ENCODE peak calls at places on chromosomes 1 and 21, in five cellular contexts. A is tibial nerve, T is GM13977, G is kidney, H is brain microvascular endothelial cell. L is an unnamed sample.
A peak's percentile ranks its signal among the peaks of the same experiment; 100 is the strongest.

GRCh38 chr1:204623365-204623893 is 62.1 kb downstream of the LRRN2 start:
- DNase-seq in H (peak; percentile 43), A (no peak), T (no peak), G (peak; percentile 95), L (no peak)

GRCh38 chr1:12326986-12327385 is 97.2 kb downstream of the VPS13D start:
- DNase-seq in T (no peak), H (no peak), G (no peak), A (no peak), L (no peak)

GRCh38 chr1:30761312-30762151 is 4.0 kb upstream of the LAPTM5 start:
- DNase-seq in G (peak; percentile 51), A (no peak), T (no peak), H (no peak), L (no peak)

GRCh38 chr1:229812693-229813092 is 186.6 kb downstream of the URB2 start:
- DNase-seq in H (no peak), G (no peak), T (no peak), A (no peak), L (no peak)

GRCh38 chr21:41894922-41895557 is 15.9 kb upstream of the PRDM15 start:
- DNase-seq in H (peak; percentile 93), A (no peak), T (no peak), G (no peak), L (no peak)

GRCh38 chr1:65141394-65141793 is 6.6 kb upstream of the AK4 start:
- DNase-seq in H (peak; percentile 34), T (no peak), G (no peak), A (no peak), L (no peak)

GRCh38 chr1:206556748-206557635 is 49.7 kb downstream of the RASSF5 start:
- DNase-seq in G (peak; percentile 94), A (peak; percentile 59), H (peak; percentile 9), T (peak; percentile 70), L (peak; percentile 80)

GRCh38 chr1:179252606-179253005 is 23.1 kb upstream of the ABL2 start:
- DNase-seq in T (no peak), A (no peak), G (no peak), H (no peak), L (no peak)

GRCh38 chr1:212670301-212670700 is 29.3 kb downstream of the BATF3 start:
- DNase-seq in T (no peak), A (no peak), G (no peak), H (no peak), L (no peak)

GRCh38 chr1:151606384-151606783 is 5.5 kb upstream of the SNX27 start:
- DNase-seq in H (no peak), T (no peak), G (no peak), A (no peak), L (no peak)

GRCh38 chr1:117000142-117000541 is 1.4 kb upstream of the CD101 start:
- DNase-seq in H (no peak), A (no peak), T (no peak), G (no peak), L (no peak)

GRCh38 chr1:218380125-218380977 is 35.2 kb downstream of the TGFB2 start:
- DNase-seq in T (no peak), H (peak; percentile 57), A (no peak), G (no peak), L (no peak)

GRCh38 chr1:63169057-63169456 is 153.3 kb upstream of the FOXD3 start:
- DNase-seq in T (no peak), G (no peak), A (no peak), H (no peak), L (no peak)

DNA sequence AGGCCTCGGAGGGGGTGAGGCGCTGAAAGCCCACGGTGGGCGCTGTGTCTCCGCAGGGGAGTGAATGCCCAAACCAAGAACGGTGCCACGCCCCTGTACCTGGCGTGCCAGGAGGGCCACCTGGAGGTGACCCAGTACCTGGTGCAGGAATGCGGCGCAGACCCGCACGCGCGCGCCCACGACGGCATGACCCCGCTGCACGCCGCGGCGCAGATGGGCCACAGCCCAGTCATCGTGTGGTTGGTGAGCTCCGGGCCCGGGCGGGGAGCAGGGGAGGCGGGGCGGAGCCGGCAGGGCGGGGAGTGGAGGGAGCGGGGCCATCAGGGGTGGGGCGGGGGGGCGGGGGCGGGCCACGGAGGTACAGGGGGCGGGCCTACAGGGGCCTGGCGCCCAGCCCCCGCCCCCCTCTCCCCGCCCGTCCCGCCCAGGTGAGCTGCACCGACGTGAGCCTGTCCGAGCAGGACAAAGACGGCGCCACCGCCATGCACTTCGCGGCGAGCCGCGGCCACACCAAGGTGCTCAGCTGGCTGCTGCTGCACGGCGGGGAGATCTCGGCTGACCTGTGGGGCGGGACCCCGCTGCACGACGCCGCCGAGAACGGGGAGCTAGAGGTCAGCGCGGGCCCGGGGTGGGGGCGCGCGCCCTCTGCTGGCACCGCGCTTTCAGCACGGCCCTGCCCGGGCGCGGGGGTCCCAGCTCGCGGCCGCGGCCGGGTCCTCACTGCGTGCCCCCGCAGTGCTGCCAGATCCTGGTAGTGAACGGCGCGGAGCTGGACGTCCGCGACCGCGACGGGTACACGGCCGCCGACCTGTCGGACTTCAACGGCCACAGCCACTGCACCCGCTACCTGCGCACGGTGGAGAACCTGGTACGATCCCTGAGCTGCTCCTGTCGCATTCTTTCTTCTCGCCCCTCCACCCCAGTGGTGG is 15.9 kb downstream of the ESPN start:
- DNase-seq in G (peak; percentile 93), A (no peak), H (no peak), T (peak; percentile 82), L (peak; percentile 73)
- TF ChIP-seq CTCF in G (peak; percentile 4), A (no peak), H (no peak), T (peak; percentile 31), L (peak; percentile 11)

DNA sequence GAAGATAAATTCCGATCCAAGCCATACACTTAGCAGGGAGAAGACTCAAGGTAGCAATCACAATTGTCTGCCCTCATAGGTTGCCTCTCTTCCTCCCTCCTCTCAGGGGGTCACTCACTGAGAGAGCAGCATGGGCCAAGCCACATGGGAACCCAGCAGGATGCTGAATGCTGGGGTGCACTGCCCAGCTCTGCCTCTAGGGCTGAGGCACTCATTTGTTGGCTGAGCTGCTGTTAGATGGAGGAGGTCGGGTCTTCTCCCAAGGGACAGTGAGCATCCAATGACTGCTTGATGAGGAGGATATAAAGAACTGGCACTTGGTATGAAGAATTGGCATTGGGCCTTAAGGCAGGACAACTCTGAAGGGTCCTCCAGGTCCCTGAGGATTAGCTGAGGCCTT is 418.8 kb downstream of the SIPA1L2 start:
- DNase-seq in T (no peak), H (no peak), A (no peak), G (no peak), L (no peak)
- TF ChIP-seq CTCF in T (peak; percentile 25), H (peak; percentile 59), A (no peak), G (no peak), L (no peak)

DNA sequence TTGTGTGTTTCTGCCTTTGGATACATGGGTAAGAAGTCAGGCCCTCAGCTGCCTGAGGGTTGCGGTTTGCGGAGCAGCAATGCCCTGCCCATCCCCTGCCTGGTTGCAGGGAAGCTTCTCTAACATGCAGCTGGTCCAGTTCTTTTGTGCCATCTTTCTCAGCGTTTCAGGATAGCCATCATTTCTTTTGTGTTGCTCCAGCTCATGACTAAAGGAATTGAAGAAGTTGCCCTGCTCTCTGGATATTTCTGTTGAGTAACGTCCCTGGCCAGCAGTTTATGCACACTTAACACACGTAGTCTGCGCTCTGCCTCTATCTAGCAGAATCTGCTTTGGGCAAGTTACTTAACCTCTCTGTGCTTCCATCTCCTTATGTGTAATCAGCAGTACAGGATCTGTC is 62.1 kb downstream of the DOP1B start:
- DNase-seq in T (no peak), G (peak; percentile 26), H (no peak), A (no peak), L (no peak)
- TF ChIP-seq CTCF in T (no peak), G (no peak), H (no peak), A (no peak), L (no peak)

GRCh38 chr1:38097256-38097655 is 50.7 kb upstream of the POU3F1 start:
- DNase-seq in A (no peak), H (no peak), T (no peak), G (no peak), L (no peak)
- TF ChIP-seq CTCF in A (no peak), H (no peak), T (no peak), G (no peak), L (no peak)

DNA sequence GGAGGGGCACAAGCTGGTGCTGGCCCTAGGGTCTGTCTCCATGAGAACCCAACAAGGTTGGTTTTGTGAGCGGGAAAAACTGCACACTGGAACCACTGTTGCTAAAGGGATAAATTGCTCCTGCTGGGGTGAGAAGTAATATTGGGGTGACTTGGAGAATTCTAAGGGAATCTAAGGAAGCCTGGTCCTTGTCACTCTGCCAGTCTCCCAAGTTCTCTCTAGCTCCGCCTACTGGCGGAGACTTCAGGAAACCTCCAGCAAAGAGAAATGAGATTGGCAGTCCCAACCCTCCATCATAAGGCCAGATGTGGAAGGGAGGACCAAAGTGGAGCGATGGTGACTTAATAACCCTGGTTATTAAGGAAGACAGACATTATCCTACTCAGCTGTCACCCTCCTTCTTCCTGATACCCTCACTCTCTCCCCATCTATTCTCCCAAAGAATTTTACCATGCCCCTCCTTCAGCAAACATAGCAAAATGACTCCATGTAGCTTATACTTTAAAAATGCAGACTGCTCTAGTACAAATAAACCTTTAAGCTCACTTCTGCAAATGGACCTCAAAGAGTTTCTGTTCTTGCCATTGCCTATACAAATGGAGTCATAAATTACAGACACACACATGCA is 2.7 kb downstream of the LCE1F start:
- DNase-seq in A (no peak), H (no peak), T (peak; percentile 43), G (no peak), L (no peak)
- TF ChIP-seq CTCF in A (no peak), H (peak; percentile 33), T (peak; percentile 49), G (no peak), L (peak; percentile 32)